ENCODE peak calls at places on chromosomes 7 and 10, in five cellular contexts. F, C, Y, Q and R are unnamed samples.

GRCh38 chr7:114354306-114354705 is 60.3 kb upstream of the FOXP2 start:
- DNase-seq in C (no peak), Q (no peak), Y (no peak), F (no peak), R (no peak)

GRCh38 chr7:130906575-130906974 is 172.6 kb upstream of the KLF14 start:
- DNase-seq in Q (no peak), F (peak), Y (no peak), C (no peak), R (no peak)

GRCh38 chr10:60230892-60231291 is 158.8 kb downstream of the ANK3 start:
- DNase-seq in C (no peak), Y (no peak), Q (no peak), F (no peak), R (no peak)

GRCh38 chr10:96125142-96125515 is 5.0 kb upstream of the ZNF518A start:
- DNase-seq in Y (no peak), F (no peak), C (no peak), Q (no peak), R (no peak)

GRCh38 chr7:41503438-41503837 is 199.5 kb downstream of the INHBA start:
- DNase-seq in F (no peak), C (no peak), Y (no peak), Q (no peak), R (no peak)

GRCh38 chr10:17655009-17655408 is 11.1 kb downstream of the STAM start:
- DNase-seq in C (no peak), Y (no peak), Q (no peak), F (no peak), R (no peak)

GRCh38 chr7:55314967-55315366 is 50.2 kb upstream of the LANCL2 start:
- DNase-seq in Q (no peak), C (no peak), F (no peak), Y (no peak), R (no peak)

GRCh38 chr7:117065585-117066150 is 112.4 kb downstream of the ST7 start:
- DNase-seq in Y (no peak), Q (no peak), F (no peak), C (no peak), R (no peak)

GRCh38 chr10:12720217-12720981 is 281.1 kb downstream of the CCDC3 start:
- DNase-seq in Q (no peak), C (peak), F (peak), Y (peak), R (peak)

GRCh38 chr7:80312139-80312661 is 177.6 kb downstream of the GNAI1 start:
- DNase-seq in Y (peak), Q (no peak), F (peak), C (peak), R (no peak)

GRCh38 chr7:92761391-92762098 is 74.8 kb downstream of the CDK6 start:
- DNase-seq in Q (no peak), Y (no peak), C (no peak), F (no peak), R (no peak)

GRCh38 chr10:93475871-93476270 is 6.3 kb downstream of the MYOF start:
- DNase-seq in F (no peak), C (no peak), Q (no peak), Y (no peak), R (no peak)

GRCh38 chr7:127587663-127588018 is 570 bp upstream of the ARF5 start:
- DNase-seq in Q (no peak), C (no peak), Y (no peak), F (peak), R (peak)

GRCh38 chr7:129577881-129578462 is 33.5 kb upstream of the NRF1 start:
- DNase-seq in Q (no peak), C (no peak), F (no peak), Y (no peak), R (no peak)

GRCh38 chr10:119742988-119743646 is 17.3 kb downstream of the INPP5F start:
- DNase-seq in Y (no peak), F (no peak), C (no peak), Q (no peak), R (no peak)